ENCODE peak calls at places on chromosomes 6 and 20, in ten cellular contexts. F is IMR-90, K is stomach, V is fibroblast of the aortic adventitia, C is BE2C, H is neural progenitor cell, B is body of pancreas, S is GM12865, P is spleen, X is fibroblast of lung. A is an unnamed sample.

GRCh38 chr20:38751360-38751976 is 3.2 kb downstream of the ACTR5 start:
- DNase-seq in F (peak), K (no peak), V (peak), C (no peak), H (peak), B (no peak), S (peak), P (no peak), X (peak), A (peak)

GRCh38 chr6:137830562-137830961 is 36.5 kb upstream of the TNFAIP3 start:
- DNase-seq in F (no peak), K (no peak), V (peak), C (no peak), H (no peak), B (no peak), S (peak), P (no peak), X (peak), A (no peak)

GRCh38 chr20:2575682-2576081 is 39.3 kb downstream of the TMC2 start:
- DNase-seq in F (no peak), K (no peak), V (no peak), C (no peak), H (no peak), B (no peak), S (no peak), P (no peak), X (no peak), A (no peak)

GRCh38 chr6:73028124-73028766 is 197.1 kb downstream of the KHDC1L start:
- DNase-seq in F (no peak), K (no peak), V (no peak), C (no peak), H (no peak), B (no peak), S (no peak), P (no peak), X (no peak), A (no peak)

GRCh38 chr6:121520337-121521163 is 85.1 kb downstream of the GJA1 start:
- DNase-seq in F (peak), K (no peak), V (peak), C (no peak), H (no peak), B (no peak), S (no peak), P (no peak), X (peak), A (no peak)

GRCh38 chr6:144285798-144286502 is 815 bp downstream of the UTRN start:
- DNase-seq in F (peak), K (peak), V (peak), C (peak), H (peak), B (peak), S (peak), P (peak), X (peak), A (peak)

GRCh38 chr6:44685213-44685612 is 297.7 kb downstream of the CDC5L start:
- DNase-seq in F (no peak), K (no peak), V (no peak), C (no peak), H (no peak), B (no peak), S (no peak), P (no peak), X (no peak), A (no peak)

GRCh38 chr20:10454135-10454750 is 19.1 kb downstream of the SLX4IP start:
- DNase-seq in F (no peak), K (no peak), V (no peak), C (no peak), H (no peak), B (no peak), S (no peak), P (no peak), X (no peak), A (no peak)

GRCh38 chr6:128124713-128125112 is 223.9 kb upstream of the THEMIS start:
- DNase-seq in F (peak), K (no peak), V (peak), C (peak), H (no peak), B (no peak), S (no peak), P (no peak), X (peak), A (peak)

GRCh38 chr6:156773935-156774871 is 3.0 kb upstream of the ARID1B start:
- DNase-seq in F (no peak), K (no peak), V (peak), C (no peak), H (peak), B (no peak), S (no peak), P (no peak), X (no peak), A (no peak)

GRCh38 chr6:158131926-158132325 is 36.1 kb downstream of the SERAC1 start:
- DNase-seq in F (peak), K (no peak), V (peak), C (peak), H (peak), B (no peak), S (peak), P (no peak), X (peak), A (peak)

GRCh38 chr6:138289739-138290138 is 71.4 kb upstream of the PBOV1 start:
- DNase-seq in F (no peak), K (peak), V (no peak), C (peak), H (peak), B (no peak), S (peak), P (peak), X (peak), A (no peak)

GRCh38 chr20:33531047-33531877 is 41.4 kb downstream of the CBFA2T2 start:
- DNase-seq in F (peak), K (no peak), V (peak), C (peak), H (peak), B (no peak), S (peak), P (no peak), X (peak), A (peak)

GRCh38 chr20:53929974-53930650 is 140.3 kb downstream of the BCAS1 start:
- DNase-seq in F (no peak), K (no peak), V (no peak), C (no peak), H (no peak), B (no peak), S (peak), P (no peak), X (no peak), A (no peak)

GRCh38 chr6:112683926-112684325 is 336.8 kb downstream of the RFPL4B start:
- DNase-seq in F (peak), K (no peak), V (peak), C (no peak), H (no peak), B (no peak), S (no peak), P (no peak), X (peak), A (peak)

GRCh38 chr6:98576811-98577210 is 257.6 kb upstream of the POU3F2 start:
- DNase-seq in F (no peak), K (no peak), V (no peak), C (no peak), H (no peak), B (no peak), S (no peak), P (no peak), X (peak), A (no peak)

GRCh38 chr6:95978230-95978629 is 37.5 kb upstream of the FUT9 start:
- DNase-seq in F (no peak), K (no peak), V (no peak), C (no peak), H (no peak), B (no peak), S (no peak), P (no peak), X (no peak), A (no peak)

GRCh38 chr6:12577124-12577845 is 139.3 kb upstream of the PHACTR1 start:
- DNase-seq in F (peak), K (no peak), V (no peak), C (no peak), H (peak), B (no peak), S (no peak), P (no peak), X (peak), A (peak)

GRCh38 chr6:78770766-78771165 is 96.6 kb upstream of the IRAK1BP1 start:
- DNase-seq in F (no peak), K (no peak), V (peak), C (no peak), H (no peak), B (no peak), S (no peak), P (no peak), X (no peak), A (no peak)

GRCh38 chr20:32898721-32899120 is 40.0 kb downstream of the EFCAB8 start:
- DNase-seq in F (peak), K (no peak), V (peak), C (no peak), H (no peak), B (no peak), S (no peak), P (no peak), X (peak), A (no peak)

GRCh38 chr6:29626948-29627761 is 5.8 kb downstream of the GABBR1 start:
- DNase-seq in F (no peak), K (no peak), V (no peak), C (no peak), H (peak), B (no peak), S (no peak), P (peak), X (no peak), A (no peak)

GRCh38 chr6:152981989-152982767 is 663 bp downstream of the FBXO5 start:
- DNase-seq in F (no peak), K (no peak), V (no peak), C (peak), H (peak), B (no peak), S (peak), P (peak), X (no peak), A (no peak)

GRCh38 chr20:38170914-38171300 is 5.8 kb upstream of the TGM2 start:
- DNase-seq in F (no peak), K (no peak), V (no peak), C (no peak), H (no peak), B (no peak), S (no peak), P (no peak), X (peak), A (no peak)

GRCh38 chr20:36859282-36859555 is 16.7 kb upstream of the TLDC2 start:
- DNase-seq in F (no peak), K (no peak), V (no peak), C (no peak), H (no peak), B (no peak), S (no peak), P (no peak), X (no peak), A (no peak)

GRCh38 chr20:36856691-36857635 is 19.0 kb upstream of the TLDC2 start:
- DNase-seq in F (peak), K (no peak), V (peak), C (no peak), H (no peak), B (no peak), S (no peak), P (peak), X (no peak), A (peak)

GRCh38 chr20:36854343-36855240 is 21.3 kb upstream of the TLDC2 start:
- DNase-seq in F (peak), K (no peak), V (no peak), C (no peak), H (no peak), B (no peak), S (no peak), P (no peak), X (no peak), A (peak)

GRCh38 chr20:36855241-36855657 is 20.7 kb upstream of the TLDC2 start:
- DNase-seq in F (no peak), K (no peak), V (no peak), C (no peak), H (no peak), B (no peak), S (no peak), P (no peak), X (no peak), A (no peak)

DNA sequence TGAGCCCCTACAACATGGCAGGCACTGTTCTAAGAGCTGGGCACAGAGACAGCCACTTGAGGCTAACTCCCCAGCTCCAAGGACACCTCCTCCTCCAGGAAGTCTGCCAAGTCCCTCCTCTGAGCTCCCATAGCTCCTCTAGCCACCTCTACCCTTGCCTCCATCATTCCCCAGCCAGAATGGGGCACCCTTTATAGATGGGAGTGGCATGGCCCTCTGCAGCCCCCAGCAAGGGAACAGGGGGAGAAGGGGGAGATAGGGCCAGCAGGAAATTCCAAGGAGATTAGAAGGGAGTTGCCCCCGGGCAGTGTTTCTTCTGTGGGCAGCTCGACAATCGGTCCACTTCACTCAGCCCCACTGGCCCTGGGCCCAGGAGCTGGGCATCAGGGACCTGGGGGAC is 19.7 kb upstream of the TLDC2 start:
- DNase-seq in F (no peak), K (no peak), V (peak), C (no peak), H (no peak), B (no peak), S (no peak), P (no peak), X (no peak), A (no peak)
- H3K4me3 ChIP-seq in F (no peak), K (no peak), V (no peak), C (no peak), H (no peak), B (no peak), S (no peak), P (no peak), X (no peak), A (no peak)

GRCh38 chr6:10514049-10514780 is 6.9 kb upstream of the GCNT2 start:
- DNase-seq in F (no peak), K (no peak), V (no peak), C (no peak), H (no peak), B (no peak), S (no peak), P (no peak), X (no peak), A (no peak)

GRCh38 chr6:10518461-10519216 is 2.5 kb upstream of the GCNT2 start:
- DNase-seq in F (peak), K (no peak), V (peak), C (no peak), H (no peak), B (no peak), S (no peak), P (no peak), X (peak), A (no peak)

GRCh38 chr6:10520468-10520867 is 683 bp upstream of the GCNT2 start:
- DNase-seq in F (peak), K (no peak), V (peak), C (no peak), H (no peak), B (no peak), S (no peak), P (no peak), X (peak), A (no peak)

GRCh38 chr6:10513544-10513943 is 7.6 kb upstream of the GCNT2 start:
- DNase-seq in F (no peak), K (no peak), V (no peak), C (no peak), H (no peak), B (peak), S (no peak), P (no peak), X (no peak), A (no peak)

GRCh38 chr6:10516953-10517352 is 4.2 kb upstream of the GCNT2 start:
- DNase-seq in F (no peak), K (no peak), V (no peak), C (no peak), H (no peak), B (no peak), S (no peak), P (no peak), X (no peak), A (no peak)
- TF ChIP-seq CTCF in F (no peak), K (no peak), V (no peak), C (no peak), H (no peak), B (no peak), S (no peak), P (no peak), X (no peak), A (no peak)

GRCh38 chr6:26555505-26556262 is 17.5 kb downstream of the HMGN4 start:
- DNase-seq in F (peak), K (no peak), V (no peak), C (peak), H (peak), B (no peak), S (peak), P (no peak), X (peak), A (no peak)
- H3K4me3 ChIP-seq in F (peak), K (no peak), V (peak), C (peak), H (peak), B (no peak), S (peak), P (no peak), X (peak), A (peak)

DNA sequence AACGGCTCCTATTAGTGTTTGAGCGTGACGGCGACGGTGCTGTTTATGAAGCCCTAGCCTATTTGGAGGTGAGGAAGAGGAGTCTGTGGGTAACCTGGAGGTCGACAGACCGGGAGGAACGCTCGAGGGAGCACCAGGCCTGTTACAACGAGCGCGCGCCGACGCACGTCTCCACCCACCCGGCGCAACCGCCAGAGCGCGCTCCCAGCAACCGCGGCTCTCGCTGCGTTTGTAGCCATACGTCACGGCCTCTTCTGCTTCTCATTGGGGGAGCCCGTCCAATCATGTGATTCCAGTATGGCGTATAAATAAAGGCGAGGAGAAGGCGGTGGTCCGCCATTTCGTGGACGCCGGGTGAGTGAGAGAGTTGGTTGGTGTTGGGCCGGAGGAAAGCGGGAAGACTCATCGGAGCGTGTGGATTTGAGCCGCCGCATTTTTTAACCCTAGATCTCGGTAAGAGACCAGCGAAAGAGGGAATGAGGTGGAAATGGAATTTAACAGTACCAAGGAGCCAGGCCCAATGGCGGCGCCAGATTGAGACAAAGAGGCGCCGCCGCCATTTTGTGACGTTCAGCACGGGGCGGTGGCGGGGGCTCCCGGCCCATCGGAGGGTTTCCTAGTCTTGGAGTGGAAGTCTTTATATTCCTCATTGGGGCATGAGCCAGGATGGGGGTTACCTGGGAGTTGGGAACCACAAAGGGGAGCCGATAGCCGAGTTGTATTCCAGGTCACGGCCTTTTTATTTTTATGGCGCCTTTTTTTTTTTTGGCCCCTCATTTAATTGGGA is at the start of gene SRSF3:
- DNase-seq in F (peak), K (peak), V (peak), C (peak), H (peak), B (peak), S (peak), P (peak), X (peak), A (peak)
- TF ChIP-seq CTCF in F (peak), K (peak), V (peak), C (peak), H (peak), B (peak), S (peak), P (peak), X (peak), A (peak)

GRCh38 chr6:149323353-149323752 is 5.8 kb downstream of the TAB2 start:
- DNase-seq in F (no peak), K (no peak), V (no peak), C (no peak), H (no peak), B (no peak), S (no peak), P (no peak), X (no peak), A (no peak)
- H3K4me3 ChIP-seq in F (no peak), K (no peak), V (no peak), C (no peak), H (no peak), B (no peak), S (no peak), P (no peak), X (no peak), A (no peak)

DNA sequence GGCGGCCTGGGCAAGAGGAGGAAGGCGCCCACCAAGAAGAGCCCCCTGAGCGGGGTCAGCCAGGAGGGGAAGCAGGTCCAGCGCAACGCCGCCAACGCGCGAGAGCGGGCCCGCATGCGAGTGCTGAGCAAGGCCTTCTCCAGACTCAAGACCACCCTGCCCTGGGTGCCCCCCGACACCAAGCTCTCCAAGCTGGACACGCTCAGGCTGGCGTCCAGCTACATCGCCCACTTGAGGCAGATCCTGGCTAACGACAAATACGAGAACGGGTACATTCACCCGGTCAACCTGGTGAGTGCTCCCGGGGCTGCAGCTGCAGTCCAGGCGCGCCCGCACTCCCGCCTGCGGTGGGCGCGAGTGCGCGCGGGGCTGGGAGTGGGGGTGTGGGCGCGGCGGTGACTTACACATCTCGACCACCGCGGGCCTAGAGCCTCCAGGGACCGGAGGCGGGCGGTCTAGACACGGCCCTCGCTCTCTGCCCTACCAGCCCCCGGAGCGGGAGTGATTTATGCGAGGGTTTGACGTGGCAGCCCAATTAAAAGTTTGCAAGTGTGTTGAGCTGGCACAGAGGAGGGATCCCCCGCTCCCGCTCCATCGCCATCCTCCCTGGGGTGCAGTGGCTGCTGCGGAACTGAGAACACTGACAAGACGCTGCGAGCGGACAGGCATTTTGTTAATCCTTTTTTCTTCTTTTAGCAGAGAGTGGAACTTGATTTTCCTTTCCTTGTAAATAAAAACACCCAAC is 816 bp downstream of the TCF21 start:
- DNase-seq in F (peak), K (no peak), V (peak), C (no peak), H (peak), B (no peak), S (no peak), P (no peak), X (peak), A (peak)
- TF ChIP-seq CTCF in F (peak), K (no peak), V (peak), C (no peak), H (peak), B (no peak), S (no peak), P (no peak), X (peak), A (peak)

GRCh38 chr20:43939762-43940121 is 25.1 kb downstream of the TOX2 start:
- DNase-seq in F (no peak), K (no peak), V (no peak), C (no peak), H (no peak), B (no peak), S (no peak), P (no peak), X (no peak), A (no peak)
- H3K4me3 ChIP-seq in F (no peak), K (no peak), V (no peak), C (no peak), H (no peak), B (no peak), S (no peak), P (no peak), X (no peak), A (no peak)

GRCh38 chr20:47311967-47312681 is 44.4 kb downstream of the ZMYND8 start:
- DNase-seq in F (no peak), K (no peak), V (no peak), C (no peak), H (no peak), B (no peak), S (no peak), P (no peak), X (no peak), A (no peak)
- TF ChIP-seq CTCF in F (no peak), K (no peak), V (no peak), C (no peak), H (peak), B (no peak), S (no peak), P (no peak), X (no peak), A (no peak)